ENCODE peak calls at places on chromosome 18, in four cellular contexts. C is HFF-Myc, V is cerebellum, L is tibial artery. E is an unnamed sample.

GRCh38 chr18:22856870-22857269 is 76.3 kb upstream of the RBBP8 start:
- DNase-seq in C (no peak), V (no peak), L (no peak), E (no peak)

GRCh38 chr18:76619342-76620315 is 124.6 kb upstream of the ZNF516 start:
- DNase-seq in C (no peak), V (no peak), L (peak), E (no peak)

GRCh38 chr18:53567935-53568574 is 656.4 kb downstream of the MBD2 start:
- DNase-seq in C (no peak), V (peak), L (no peak), E (no peak)

GRCh38 chr18:46424898-46425297 is 232.1 kb downstream of the LOXHD1 start:
- DNase-seq in C (no peak), V (no peak), L (no peak), E (no peak)

GRCh38 chr18:48551100-48551499 is 12.3 kb downstream of the CTIF start:
- DNase-seq in C (no peak), V (no peak), L (no peak), E (no peak)

GRCh38 chr18:61845212-61845611 is 47.6 kb downstream of the RNF152 start:
- DNase-seq in C (no peak), V (no peak), L (no peak), E (no peak)

GRCh38 chr18:34871435-34871834 is 161.3 kb downstream of the DTNA start:
- DNase-seq in C (no peak), V (no peak), L (no peak), E (no peak)

GRCh38 chr18:9861933-9862332 is 23.8 kb upstream of the TXNDC2 start:
- DNase-seq in C (no peak), V (no peak), L (no peak), E (no peak)

GRCh38 chr18:60020107-60020925 is 120.5 kb downstream of the PMAIP1 start:
- DNase-seq in C (no peak), V (no peak), L (no peak), E (no peak)

GRCh38 chr18:77102246-77103040 is 30.1 kb downstream of the MBP start:
- DNase-seq in C (peak), V (no peak), L (no peak), E (no peak)

GRCh38 chr18:4068552-4069158 is 386.5 kb downstream of the DLGAP1 start:
- DNase-seq in C (peak), V (peak), L (no peak), E (peak)

GRCh38 chr18:49778826-49779465 is 34.4 kb downstream of the ACAA2 start:
- DNase-seq in C (no peak), V (no peak), L (no peak), E (no peak)

GRCh38 chr18:48825101-48825745 is 125.5 kb downstream of the SMAD7 start:
- DNase-seq in C (no peak), V (no peak), L (peak), E (no peak)

GRCh38 chr18:34773378-34773777 is 63.3 kb downstream of the DTNA start:
- DNase-seq in C (no peak), V (no peak), L (no peak), E (no peak)

E was measured in glomerular endothelial cell.